ENCODE peak calls at places on chromosomes 6 and 20, in six cellular contexts. R is fibroblast of lung, N is A549, S is mesothelial cell of epicardium, Y is Calu3, G is WTC11. K is an unnamed sample.

GRCh38 chr6:169099411-169100202 is 154.0 kb downstream of the THBS2 start:
- DNase-seq in S (no peak), N (no peak), Y (no peak), G (no peak), R (peak), K (no peak)

GRCh38 chr6:41711323-41712038 is 23.9 kb downstream of the TFEB start:
- DNase-seq in R (no peak), S (no peak), N (no peak), G (no peak), Y (no peak), K (no peak)

GRCh38 chr6:7758456-7758855 is 32.6 kb downstream of the BMP6 start:
- DNase-seq in R (peak), S (no peak), Y (peak), N (no peak), G (no peak), K (no peak)

GRCh38 chr20:49508435-49509199 is 26.1 kb upstream of the KCNB1 start:
- DNase-seq in G (no peak), R (peak), S (no peak), Y (peak), N (peak), K (no peak)

GRCh38 chr20:59997886-59998285 is 39.7 kb downstream of the CDH26 start:
- DNase-seq in S (no peak), N (no peak), R (no peak), G (no peak), Y (no peak), K (no peak)

GRCh38 chr20:2946988-2947961 is 74.0 kb downstream of the PTPRA start:
- DNase-seq in Y (no peak), R (peak), G (no peak), N (no peak), S (no peak), K (no peak)

GRCh38 chr6:19472168-19472567 is 365.0 kb upstream of the ID4 start:
- DNase-seq in Y (peak), G (no peak), R (peak), S (no peak), N (peak), K (no peak)

GRCh38 chr20:41998539-41999341 is 380.6 kb upstream of the CHD6 start:
- DNase-seq in N (no peak), S (no peak), G (peak), Y (no peak), R (no peak), K (no peak)

GRCh38 chr6:44059359-44060342 is 67.6 kb downstream of the MRPL14 start:
- DNase-seq in N (no peak), Y (no peak), R (peak), S (no peak), G (no peak), K (no peak)

GRCh38 chr20:14915356-14915755 is 577.9 kb upstream of the FLRT3 start:
- DNase-seq in Y (no peak), N (no peak), S (no peak), R (no peak), G (no peak), K (no peak)

GRCh38 chr6:166469426-166469961 is 86.8 kb upstream of the MPC1 start:
- DNase-seq in Y (no peak), S (no peak), G (no peak), R (no peak), N (no peak), K (no peak)

GRCh38 chr6:166471797-166472260 is 89.1 kb upstream of the MPC1 start:
- DNase-seq in G (no peak), N (no peak), S (no peak), Y (no peak), R (no peak), K (no peak)

GRCh38 chr6:166473886-166474596 is 91.3 kb upstream of the MPC1 start:
- DNase-seq in N (no peak), S (no peak), G (no peak), R (no peak), Y (no peak), K (no peak)

GRCh38 chr6:166470029-166470862 is 87.5 kb upstream of the MPC1 start:
- DNase-seq in G (no peak), R (no peak), N (no peak), Y (no peak), S (no peak), K (no peak)

DNA sequence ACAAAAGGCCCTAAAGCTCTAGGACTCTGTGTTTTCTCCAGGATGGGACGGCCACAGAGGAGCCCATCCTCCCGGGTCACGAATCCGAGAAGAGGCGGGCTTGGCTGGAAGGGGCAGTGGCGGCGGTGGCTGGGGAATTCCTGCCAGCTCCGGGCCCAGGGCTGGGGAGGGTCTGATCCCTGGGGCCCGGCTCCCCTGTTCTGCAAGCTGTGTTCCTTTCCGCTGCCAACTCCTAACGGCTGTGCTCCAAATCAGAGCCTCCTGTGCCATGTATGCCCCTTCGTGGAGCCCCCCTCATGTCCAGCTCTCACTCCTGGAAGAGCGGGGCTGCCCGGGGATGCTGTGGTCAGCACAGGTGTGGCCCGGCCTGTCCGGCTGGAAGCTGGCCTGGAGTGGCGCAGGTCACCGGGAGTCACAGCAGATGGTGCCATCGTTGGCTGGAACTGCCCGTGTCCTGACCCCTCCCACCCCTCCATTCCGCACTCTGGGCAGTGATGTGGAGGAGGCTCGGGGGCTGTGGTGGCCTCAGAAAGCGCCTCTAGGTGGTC is 88.2 kb upstream of the MPC1 start:
- DNase-seq in G (no peak), Y (no peak), N (no peak), S (no peak), R (no peak), K (no peak)
- TF ChIP-seq CTCF in G (no peak), Y (no peak), N (no peak), S (no peak), R (no peak), K (no peak)

DNA sequence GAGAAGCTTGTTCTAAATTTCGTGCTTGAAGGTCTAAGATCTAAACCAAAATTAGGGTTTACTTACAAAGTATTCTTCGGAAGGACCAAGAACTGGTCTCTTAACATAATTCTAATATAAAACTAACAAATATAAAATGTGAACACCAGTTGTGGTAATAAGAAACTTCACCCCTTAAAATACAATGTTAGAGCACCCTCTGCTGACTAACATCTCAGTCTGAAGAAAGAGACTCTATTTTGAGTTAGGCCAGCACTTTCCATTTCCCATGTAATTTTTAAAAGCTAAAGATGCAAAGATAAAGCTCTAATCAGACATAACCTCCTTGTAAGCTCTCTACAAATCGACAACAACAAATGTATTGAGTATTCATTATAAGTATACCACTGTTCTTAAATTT is 24.6 kb downstream of the ATG5 start:
- DNase-seq in R (peak), N (peak), G (no peak), S (no peak), Y (no peak), K (no peak)
- TF ChIP-seq CTCF in R (peak), N (peak), G (no peak), S (no peak), Y (no peak), K (peak)

DNA sequence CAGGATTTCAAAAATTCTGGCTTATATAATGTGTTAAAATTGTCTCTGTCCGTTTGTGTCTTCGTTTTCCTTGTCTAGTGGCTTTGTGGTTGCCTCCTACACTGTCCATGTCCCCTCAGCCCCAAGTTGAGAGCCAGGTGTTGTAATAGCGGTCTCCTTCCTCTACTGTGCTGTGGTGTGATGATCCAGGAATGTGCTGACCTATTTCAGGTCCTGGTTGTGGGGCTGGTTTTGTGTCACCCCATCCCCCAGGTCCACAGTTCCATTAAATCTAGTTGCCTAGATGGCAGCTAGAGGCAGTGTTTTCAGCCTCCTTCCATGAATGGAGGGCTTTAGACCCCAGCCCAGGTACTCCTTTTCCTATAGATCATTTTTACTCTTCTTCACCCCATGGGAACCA is 128.7 kb downstream of the DNAH8 start:
- DNase-seq in S (no peak), G (peak), N (no peak), R (no peak), Y (no peak), K (no peak)
- TF ChIP-seq CTCF in S (no peak), G (no peak), N (no peak), R (no peak), Y (no peak), K (no peak)

DNA sequence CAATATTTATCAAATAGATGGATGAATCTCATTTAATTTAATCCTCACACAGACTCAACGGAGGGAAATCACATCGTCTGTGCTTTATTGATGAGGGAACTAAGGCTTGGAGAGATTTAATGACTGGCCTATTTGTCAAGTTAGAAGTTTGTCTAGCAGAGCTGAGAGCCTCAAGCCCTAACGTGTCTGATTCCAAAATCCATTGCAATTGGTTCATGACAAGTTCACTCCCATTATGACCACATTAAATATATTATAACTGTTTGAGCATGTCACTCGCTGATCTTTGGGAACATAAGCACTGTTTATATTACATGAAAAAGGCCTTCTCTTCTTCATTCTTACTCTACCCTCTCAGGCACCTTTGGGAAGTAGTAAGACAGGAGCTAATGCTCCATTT is 89.4 kb upstream of the SIRPA start:
- DNase-seq in N (no peak), S (no peak), R (no peak), G (no peak), Y (no peak), K (no peak)
- TF ChIP-seq CTCF in N (no peak), S (no peak), R (no peak), G (no peak), Y (no peak), K (no peak)

GRCh38 chr6:28838289-28838633 is 85.5 kb downstream of the TRIM27 start:
- DNase-seq in S (peak), N (no peak), G (peak), R (peak), Y (peak), K (peak)

GRCh38 chr6:28838634-28839442 is 84.9 kb downstream of the TRIM27 start:
- DNase-seq in N (peak), Y (peak), G (peak), R (peak), S (peak), K (peak)

GRCh38 chr6:28839443-28840120 is 84.2 kb downstream of the TRIM27 start:
- DNase-seq in S (no peak), G (no peak), N (no peak), R (no peak), Y (no peak), K (no peak)

DNA sequence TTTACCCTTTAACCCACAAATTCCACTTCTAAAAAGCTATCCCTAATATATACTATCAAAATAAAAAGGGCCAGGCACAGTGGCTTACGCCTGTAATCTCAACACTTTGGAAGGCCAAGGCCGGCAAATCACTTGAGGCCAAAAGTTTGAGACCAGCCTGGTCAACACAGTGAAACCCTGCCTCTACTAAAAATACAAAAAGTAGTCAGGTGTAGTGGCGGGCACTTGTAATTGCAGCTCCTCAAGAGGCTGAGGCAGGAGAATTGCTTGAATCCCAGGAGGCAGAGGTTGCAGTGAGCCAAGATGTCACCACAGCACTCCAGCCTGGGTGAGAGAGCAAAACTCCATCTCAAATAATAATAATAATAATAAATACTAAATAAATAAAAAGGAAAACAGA is 82.5 kb downstream of the TRIM27 start:
- DNase-seq in Y (no peak), R (no peak), S (no peak), G (peak), N (no peak), K (no peak)
- TF ChIP-seq CTCF in Y (peak), R (no peak), S (no peak), G (no peak), N (no peak), K (peak)

GRCh38 chr20:57708694-57709673 is 831 bp downstream of the PMEPA1 start:
- DNase-seq in G (no peak), R (no peak), N (no peak), Y (peak), S (no peak), K (no peak)

GRCh38 chr20:57710841-57711240 is 1.0 kb upstream of the PMEPA1 start:
- DNase-seq in N (no peak), G (no peak), S (no peak), R (no peak), Y (peak), K (no peak)

GRCh38 chr20:57711826-57712225 is 2.0 kb upstream of the PMEPA1 start:
- DNase-seq in R (no peak), S (no peak), G (no peak), Y (peak), N (no peak), K (no peak)

GRCh38 chr20:57711311-57711712 is 1.5 kb upstream of the PMEPA1 start:
- DNase-seq in N (no peak), R (no peak), S (no peak), G (no peak), Y (peak), K (no peak)

GRCh38 chr20:57709823-57710799 is at the start of gene PMEPA1:
- DNase-seq in S (peak), Y (peak), N (peak), R (peak), G (peak), K (peak)
- TF ChIP-seq CTCF in S (no peak), Y (no peak), N (no peak), R (no peak), G (no peak), K (no peak)